ENCODE peak calls at places on chromosomes 11 and 22, in eight cellular contexts. V is body of pancreas; J is Caco-2; X is hepatocyte; C is heart right ventricle; D is CD8-positive, alpha-beta T cell; S is CD4-positive, CD25-positive, alpha-beta regulatory T cell; E is upper lobe of right lung. L is an unnamed sample. For H3K4me1 and H3K36me3, the result is how much of the 10 kb centered on the place peaks cover.

GRCh38 chr11:94603587-94603986 is 36.4 kb downstream of the PIWIL4 start:
- DNase-seq in V (no peak), J (no peak), X (no peak), C (no peak), D (no peak), S (no peak), E (no peak), L (no peak)

GRCh38 chr22:45908961-45909360 is 68.0 kb downstream of the WNT7B start:
- DNase-seq in V (no peak), J (no peak), X (no peak), C (no peak), D (no peak), S (no peak), E (no peak), L (no peak)

GRCh38 chr11:10716122-10716521 is 22.6 kb upstream of the IRAG1 start:
- DNase-seq in V (no peak), J (no peak), X (no peak), C (no peak), D (no peak), S (no peak), E (no peak), L (no peak)

GRCh38 chr22:48147831-48148230 is 1385.4 kb downstream of the TBC1D22A start:
- DNase-seq in V (no peak), J (no peak), X (no peak), C (no peak), D (no peak), S (no peak), E (no peak), L (no peak)

GRCh38 chr22:32911526-32911925 is 110.0 kb downstream of the TIMP3 start:
- DNase-seq in V (no peak), J (no peak), X (no peak), C (no peak), D (no peak), S (no peak), E (no peak), L (no peak)

GRCh38 chr11:61543606-61544306 is 35.2 kb downstream of the LRRC10B start:
- DNase-seq in V (no peak), J (no peak), X (no peak), C (no peak), D (no peak), S (no peak), E (no peak), L (no peak)

GRCh38 chr11:117887431-117888139 is 11.1 kb upstream of the FXYD6 start:
- DNase-seq in V (no peak), J (peak), X (no peak), C (no peak), D (peak), S (no peak), E (no peak), L (no peak)

GRCh38 chr11:128422576-128423370 is 164.6 kb downstream of the ETS1 start:
- DNase-seq in V (peak), J (no peak), X (no peak), C (peak), D (peak), S (peak), E (no peak), L (peak)

GRCh38 chr11:113278925-113279324 is 35.5 kb upstream of the TTC12 start:
- DNase-seq in V (no peak), J (no peak), X (no peak), C (no peak), D (no peak), S (no peak), E (no peak), L (no peak)

GRCh38 chr11:63177872-63178271 is 33.9 kb upstream of the SLC22A24 start:
- DNase-seq in V (no peak), J (no peak), X (no peak), C (no peak), D (no peak), S (no peak), E (no peak), L (no peak)

GRCh38 chr11:72433455-72434061 is 773 bp downstream of the CLPB start:
- DNase-seq in V (no peak), J (no peak), X (no peak), C (no peak), D (no peak), S (no peak), E (no peak), L (no peak)

GRCh38 chr11:67419330-67420049 is 4.0 kb downstream of the CARNS1 start:
- DNase-seq in V (no peak), J (no peak), X (no peak), C (no peak), D (peak), S (no peak), E (no peak), L (no peak)

GRCh38 chr11:128890543-128891409 is at the start of gene KCNJ5:
- DNase-seq in V (peak), J (no peak), X (peak), C (peak), D (no peak), S (peak), E (peak), L (no peak)

GRCh38 chr22:25025586-25025985 is 73.1 kb downstream of the KIAA1671 start:
- DNase-seq in V (no peak), J (no peak), X (no peak), C (no peak), D (no peak), S (no peak), E (peak), L (no peak)

GRCh38 chr11:2517386-2518064 is 72.7 kb downstream of the KCNQ1 start:
- DNase-seq in V (peak), J (peak), X (no peak), C (no peak), D (peak), S (no peak), E (peak), L (peak)

GRCh38 chr11:6682591-6682935 is 577 bp downstream of the MRPL17 start:
- DNase-seq in V (no peak), J (no peak), X (no peak), C (no peak), D (no peak), S (no peak), E (no peak), L (no peak)

GRCh38 chr22:22745225-22746060 is 101.0 kb downstream of the GGTLC2 start:
- DNase-seq in V (peak), J (no peak), X (peak), C (no peak), D (peak), S (peak), E (no peak), L (peak)

GRCh38 chr11:112856591-112856990 is 104.6 kb upstream of the NCAM1 start:
- DNase-seq in V (no peak), J (no peak), X (no peak), C (no peak), D (no peak), S (no peak), E (no peak), L (no peak)

GRCh38 chr11:109939176-109939810 is 153.9 kb upstream of the ZC3H12C start:
- DNase-seq in V (peak), J (peak), X (peak), C (peak), D (no peak), S (no peak), E (no peak), L (peak)

GRCh38 chr11:27282141-27282590 is 80.8 kb downstream of the CCDC34 start:
- DNase-seq in V (no peak), J (no peak), X (no peak), C (peak), D (no peak), S (no peak), E (no peak), L (no peak)

GRCh38 chr22:40703731-40704130 is 24.4 kb downstream of the MCHR1 start:
- DNase-seq in V (no peak), J (no peak), X (no peak), C (no peak), D (no peak), S (no peak), E (no peak), L (no peak)

GRCh38 chr11:47248664-47249377 is at the start of gene ACP2:
- DNase-seq in V (peak), J (peak), X (peak), C (peak), D (peak), S (peak), E (peak), L (peak)

GRCh38 chr11:13468750-13469149 is 5.7 kb upstream of the BTBD10 start:
- DNase-seq in V (no peak), J (peak), X (no peak), C (no peak), D (no peak), S (no peak), E (no peak), L (no peak)

GRCh38 chr11:103736323-103736722 is 300.1 kb upstream of the DDI1 start:
- DNase-seq in V (no peak), J (no peak), X (no peak), C (no peak), D (no peak), S (no peak), E (no peak), L (no peak)

GRCh38 chr11:124670732-124671131 is 2.8 kb downstream of the SIAE start:
- DNase-seq in V (no peak), J (no peak), X (no peak), C (no peak), D (peak), S (peak), E (no peak), L (no peak)

GRCh38 chr22:37639771-37640590 is 512 bp downstream of the SH3BP1 start:
- DNase-seq in V (peak), J (no peak), X (no peak), C (no peak), D (no peak), S (no peak), E (no peak), L (peak)

GRCh38 chr11:103488021-103488420 is 378.8 kb downstream of the DYNC2H1 start:
- DNase-seq in V (no peak), J (no peak), X (no peak), C (no peak), D (no peak), S (no peak), E (no peak), L (no peak)

GRCh38 chr22:44707752-44708151 is 5.7 kb downstream of the PRR5 start:
- DNase-seq in V (no peak), J (no peak), X (no peak), C (no peak), D (no peak), S (no peak), E (no peak), L (no peak)

GRCh38 chr11:103871923-103872551 is 164.4 kb upstream of the DDI1 start:
- DNase-seq in V (no peak), J (no peak), X (no peak), C (no peak), D (no peak), S (no peak), E (no peak), L (no peak)

GRCh38 chr11:109306322-109306721 is 115.7 kb upstream of the C11orf87 start:
- DNase-seq in V (no peak), J (no peak), X (no peak), C (no peak), D (no peak), S (no peak), E (no peak), L (no peak)

GRCh38 chr11:819129-819931 is 616 bp downstream of the PNPLA2 start:
- DNase-seq in V (peak), J (peak), X (peak), C (peak), D (peak), S (peak), E (peak), L (peak)

GRCh38 chr11:3181722-3182461 is 16.8 kb upstream of the OSBPL5 start:
- DNase-seq in V (no peak), J (no peak), X (no peak), C (no peak), D (no peak), S (no peak), E (no peak), L (no peak)

GRCh38 chr11:119599864-119600593 is 129.0 kb downstream of the NECTIN1 start:
- DNase-seq in V (no peak), J (no peak), X (no peak), C (no peak), D (no peak), S (no peak), E (no peak), L (no peak)

GRCh38 chr11:77069336-77069968 is 2.7 kb downstream of the CAPN5 start:
- DNase-seq in V (no peak), J (peak), X (no peak), C (no peak), D (peak), S (no peak), E (peak), L (peak)

DNA sequence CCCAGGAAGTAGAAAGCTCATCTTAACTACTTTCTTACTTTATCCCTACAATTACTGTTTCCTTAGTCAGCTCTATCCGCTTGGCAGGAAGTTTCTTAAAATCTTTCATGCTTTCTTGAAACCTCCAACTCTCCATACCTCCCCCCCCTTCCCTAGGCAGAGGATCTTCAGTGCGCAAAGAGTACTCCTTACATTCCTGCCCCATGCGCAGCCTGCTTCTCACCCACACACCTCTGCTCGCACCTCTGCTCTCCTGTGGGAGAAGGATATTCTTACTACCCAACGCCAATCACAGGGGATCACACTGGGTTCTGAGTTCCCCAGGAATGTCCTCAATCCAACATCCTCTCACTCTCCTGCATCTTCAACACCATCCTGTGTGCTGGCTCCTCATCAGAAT is 12.3 kb downstream of the TCF20 start:
- DNase-seq in V (no peak), J (no peak), X (no peak), C (no peak), D (no peak), S (no peak), E (no peak), L (no peak)
- H3K4me1 ChIP-seq in V (under half), J (under half), X (under half), C (under half), D (half or more), S (under half), E (under half), L (under half)

GRCh38 chr11:17221968-17222367 is 14.2 kb upstream of the PIK3C2A start:
- DNase-seq in V (no peak), J (no peak), X (no peak), C (no peak), D (no peak), S (no peak), E (no peak), L (no peak)
- H3K36me3 ChIP-seq in V (under half), J (under half), X (under half), C (under half), D (under half), S (under half), E (under half), L (under half)

GRCh38 chr11:12430351-12430750 is 53.0 kb downstream of the PARVA start:
- DNase-seq in V (no peak), J (no peak), X (no peak), C (no peak), D (no peak), S (no peak), E (no peak), L (no peak)
- H3K4me1 ChIP-seq in V (half or more), J (under half), X (under half), C (half or more), D (under half), S (under half), E (under half), L (half or more)

GRCh38 chr22:36472689-36473088 is 8.8 kb downstream of the TXN2 start:
- DNase-seq in V (no peak), J (no peak), X (no peak), C (no peak), D (no peak), S (no peak), E (no peak), L (no peak)

GRCh38 chr22:36470994-36471331 is 10.5 kb downstream of the TXN2 start:
- DNase-seq in V (no peak), J (no peak), X (no peak), C (no peak), D (no peak), S (no peak), E (no peak), L (no peak)

GRCh38 chr22:36471341-36471821 is 10.1 kb downstream of the TXN2 start:
- DNase-seq in V (no peak), J (no peak), X (no peak), C (no peak), D (no peak), S (no peak), E (no peak), L (no peak)

GRCh38 chr22:36478966-36479365 is 2.5 kb downstream of the TXN2 start:
- DNase-seq in V (no peak), J (no peak), X (no peak), C (no peak), D (no peak), S (no peak), E (no peak), L (no peak)

DNA sequence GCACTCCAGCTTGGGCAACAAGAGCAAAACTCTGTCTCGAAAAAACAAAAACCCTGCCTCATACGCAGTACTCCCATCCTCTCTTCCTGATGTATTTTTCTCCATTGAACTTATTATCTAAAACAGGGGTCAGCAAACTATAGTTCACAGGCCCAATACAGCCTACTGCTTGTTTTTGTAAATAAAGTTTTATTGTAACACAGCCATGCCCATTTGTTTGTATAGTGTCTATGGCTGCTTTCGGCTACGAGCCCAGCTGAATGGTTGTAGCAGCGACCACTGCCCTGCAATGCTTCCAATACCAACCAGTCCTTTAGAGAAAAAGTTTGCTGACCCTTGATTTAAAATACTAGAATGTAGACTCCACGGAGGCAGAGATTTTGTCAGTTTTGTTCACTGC is 6.1 kb downstream of the TXN2 start:
- DNase-seq in V (no peak), J (no peak), X (no peak), C (no peak), D (no peak), S (no peak), E (no peak), L (no peak)
- H3K36me3 ChIP-seq in V (under half), J (under half), X (under half), C (half or more), D (under half), S (under half), E (half or more), L (under half)

DNA sequence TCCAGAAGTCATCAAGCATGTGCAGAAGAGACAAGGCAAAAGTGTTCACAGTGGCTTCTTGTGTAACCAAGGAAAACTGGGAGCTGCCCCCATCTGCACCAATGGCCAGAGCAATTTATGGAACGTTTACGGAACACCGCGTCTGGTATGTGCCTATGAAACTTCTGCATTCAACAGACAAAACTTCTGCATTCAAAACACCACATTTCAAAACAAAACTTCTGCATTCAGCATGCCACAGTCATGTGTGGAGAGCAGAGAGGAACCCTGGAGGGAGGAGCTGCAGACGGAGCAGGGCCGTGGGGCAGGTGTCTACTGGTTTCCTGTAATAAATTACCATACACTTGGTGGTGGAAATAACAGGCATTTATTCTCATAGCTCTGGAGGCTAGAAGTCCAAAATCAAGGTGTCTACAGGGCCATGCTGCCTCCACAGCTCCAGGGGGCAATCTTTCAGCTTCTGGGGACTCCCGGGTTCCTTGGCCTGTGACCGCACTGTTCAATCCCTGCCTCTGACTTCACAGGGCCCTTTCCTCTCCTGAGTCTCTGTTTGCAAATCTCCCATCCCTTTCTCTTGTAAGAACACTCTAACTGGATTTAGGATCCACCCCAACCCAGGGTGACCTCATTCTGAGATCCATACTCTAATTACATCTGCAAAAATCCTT is 32.2 kb downstream of the RPL3 start:
- DNase-seq in V (no peak), J (no peak), X (no peak), C (no peak), D (no peak), S (no peak), E (no peak), L (peak)
- H3K4me1 ChIP-seq in V (under half), J (under half), X (under half), C (half or more), D (under half), S (under half), E (under half), L (under half)

L was measured in transverse colon.